ENCODE peak calls at places on chromosomes 6 and 20, in five cellular contexts. R is A673; Q is CD8-positive, alpha-beta memory T cell; G is colonic mucosa; X is A549. C is an unnamed sample.
A peak's percentile ranks its signal among the peaks of the same experiment; 100 is the strongest.

GRCh38 chr20:12682613-12683012 is 326.2 kb upstream of the SPTLC3 start:
- DNase-seq in R (no peak), Q (no peak), G (no peak), X (no peak), C (no peak)

GRCh38 chr6:6700871-6701270 is 112.4 kb downstream of the LY86 start:
- DNase-seq in R (no peak), Q (no peak), G (no peak), X (no peak), C (no peak)

GRCh38 chr6:32539839-32540238 is 9.8 kb upstream of the HLA-DRB5 start:
- DNase-seq in R (no peak), Q (no peak), G (no peak), X (no peak), C (no peak)

GRCh38 chr6:134303903-134304302 is 14.0 kb downstream of the SGK1 start:
- DNase-seq in R (no peak), Q (no peak), G (no peak), X (peak; percentile 23), C (no peak)

GRCh38 chr6:55985309-55985708 is 109.9 kb upstream of the BMP5 start:
- DNase-seq in R (no peak), Q (no peak), G (no peak), X (no peak), C (no peak)

GRCh38 chr6:69090132-69090531 is 455.1 kb downstream of the ADGRB3 start:
- DNase-seq in R (no peak), Q (no peak), G (no peak), X (peak; percentile 65), C (no peak)

GRCh38 chr6:43570876-43571441 is 4.9 kb downstream of the XPO5 start:
- DNase-seq in R (peak; percentile 37), Q (no peak), G (no peak), X (no peak), C (no peak)

GRCh38 chr6:1984346-1984994 is 260.9 kb downstream of the GMDS start:
- DNase-seq in R (no peak), Q (no peak), G (no peak), X (no peak), C (no peak)

GRCh38 chr6:91081452-91082067 is 494.7 kb upstream of the MAP3K7 start:
- DNase-seq in R (peak; percentile 88), Q (no peak), G (no peak), X (peak; percentile 37), C (no peak)

GRCh38 chr20:8930691-8931090 is 138.2 kb upstream of the PLCB4 start:
- DNase-seq in R (no peak), Q (no peak), G (no peak), X (no peak), C (no peak)

GRCh38 chr6:9412951-9413559 is 977.7 kb upstream of the SLC35B3 start:
- DNase-seq in R (peak; percentile 80), Q (no peak), G (peak; percentile 24), X (peak; percentile 25), C (no peak)

GRCh38 chr6:31782126-31782941 is 5.2 kb upstream of the VWA7 start:
- DNase-seq in R (no peak), Q (no peak), G (no peak), X (no peak), C (no peak)

GRCh38 chr20:3805594-3806264 is 9.6 kb downstream of the CDC25B start:
- DNase-seq in R (no peak), Q (no peak), G (no peak), X (peak; percentile 72), C (peak; percentile 47)

GRCh38 chr20:11229772-11230171 is 556.0 kb upstream of the JAG1 start:
- DNase-seq in R (peak; percentile 29), Q (no peak), G (no peak), X (peak; percentile 66), C (no peak)

GRCh38 chr6:52503853-52504777 is 72.7 kb downstream of the TRAM2 start:
- DNase-seq in R (no peak), Q (no peak), G (peak; percentile 99), X (peak; percentile 97), C (peak; percentile 99)

GRCh38 chr6:163941471-163941980 is 527.0 kb downstream of the QKI start:
- DNase-seq in R (no peak), Q (no peak), G (no peak), X (no peak), C (no peak)

GRCh38 chr6:94462231-94462630 is 1042.9 kb upstream of the EPHA7 start:
- DNase-seq in R (no peak), Q (no peak), G (no peak), X (no peak), C (no peak)

GRCh38 chr6:251920-252319 is 40.4 kb upstream of the DUSP22 start:
- DNase-seq in R (no peak), Q (no peak), G (no peak), X (no peak), C (no peak)

GRCh38 chr6:153790048-153790447 is 249.0 kb upstream of the OPRM1 start:
- DNase-seq in R (peak; percentile 77), Q (no peak), G (peak; percentile 19), X (peak; percentile 43), C (no peak)

GRCh38 chr6:16031278-16031981 is 97.5 kb upstream of the MYLIP start:
- DNase-seq in R (no peak), Q (no peak), G (no peak), X (no peak), C (no peak)

GRCh38 chr6:108510461-108511319 is 50.0 kb upstream of the FOXO3 start:
- DNase-seq in R (no peak), Q (no peak), G (no peak), X (no peak), C (no peak)

GRCh38 chr6:132746049-132746448 is 11.7 kb downstream of the VNN2 start:
- DNase-seq in R (no peak), Q (no peak), G (no peak), X (no peak), C (no peak)
- H3K4me3 ChIP-seq in R (no peak overlapping the region), Q (no peak overlapping the region), G (no peak overlapping the region), X (no peak overlapping the region), C (no peak overlapping the region)

DNA sequence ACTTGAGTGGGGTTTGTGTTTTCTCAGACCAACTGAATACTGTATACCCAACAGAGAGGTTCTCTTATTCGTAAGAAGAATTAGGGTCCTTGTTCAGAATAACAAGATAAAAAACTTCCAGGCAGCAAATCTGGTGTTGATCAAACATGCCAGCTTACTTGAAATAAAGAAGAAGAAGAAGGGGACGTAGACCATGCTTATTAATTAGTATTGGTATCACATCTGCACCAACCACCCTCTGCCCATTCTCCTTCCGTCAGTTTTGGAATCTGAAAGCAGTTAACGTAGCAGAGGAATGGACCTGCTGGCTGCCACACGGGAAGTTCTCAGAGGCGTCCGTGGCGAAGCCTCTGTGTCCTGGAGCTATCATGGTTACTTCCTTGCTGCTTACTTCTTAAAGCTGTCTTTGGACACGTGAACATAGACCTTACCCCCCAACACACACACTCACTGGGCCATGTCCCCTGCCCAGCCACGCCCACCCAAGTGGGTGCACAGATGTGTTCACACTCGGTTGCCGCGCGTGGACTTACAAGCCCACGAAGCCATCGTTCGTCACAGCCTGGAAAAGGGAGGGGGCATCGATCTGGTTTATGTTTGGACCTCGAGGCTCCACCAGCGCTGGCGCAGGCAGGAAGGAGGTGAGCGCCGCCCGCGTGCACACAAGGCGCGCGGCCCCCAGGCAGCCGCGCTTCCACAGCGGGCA is 4.1 kb upstream of the DLL1 start:
- DNase-seq in R (no peak), Q (no peak), G (no peak), X (no peak), C (no peak)
- H3K4me3 ChIP-seq in R (peak overlapping the region; percentile 44), Q (peak overlapping the region; percentile 51), G (peak overlapping the region; percentile 45), X (peak overlapping the region; percentile 53), C (peak overlapping the region; percentile 60)

GRCh38 chr6:82363368-82364086 is at the start of gene TPBG:
- DNase-seq in R (peak; percentile 86), Q (peak; percentile 29), G (peak; percentile 74), X (peak; percentile 72), C (no peak)

GRCh38 chr6:82361631-82362030 is 2.0 kb upstream of the TPBG start:
- DNase-seq in R (no peak), Q (no peak), G (no peak), X (no peak), C (no peak)

GRCh38 chr6:82364087-82365010 is 732 bp downstream of the TPBG start:
- DNase-seq in R (peak; percentile 87), Q (no peak), G (peak; percentile 63), X (peak; percentile 69), C (no peak)

GRCh38 chr6:82362868-82363267 is 749 bp upstream of the TPBG start:
- DNase-seq in R (peak; percentile 81), Q (no peak), G (no peak), X (no peak), C (no peak)

DNA sequence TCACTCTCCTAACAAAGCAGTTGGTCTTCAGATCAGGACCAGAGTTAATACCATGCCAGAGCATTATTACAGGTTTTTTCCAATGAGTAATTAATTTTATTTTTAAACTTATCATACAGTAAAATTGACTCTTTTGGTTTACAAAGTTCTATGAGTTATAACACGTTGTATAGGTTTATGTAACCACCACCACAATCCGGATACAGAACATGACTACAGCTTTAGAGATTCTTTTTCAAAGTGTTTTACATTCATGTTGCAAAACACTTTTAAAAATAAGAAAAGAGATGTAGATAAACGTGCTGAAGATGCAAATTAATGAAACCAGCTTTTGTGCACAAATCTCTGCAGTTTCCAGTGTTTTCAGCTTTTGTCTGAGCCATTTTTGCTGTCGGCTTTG is 1.5 kb upstream of the TPBG start:
- DNase-seq in R (no peak), Q (no peak), G (no peak), X (no peak), C (no peak)
- H3K4me3 ChIP-seq in R (peak overlapping the region; percentile 83), Q (no peak overlapping the region), G (no peak overlapping the region), X (no peak overlapping the region), C (no peak overlapping the region)

GRCh38 chr20:50340586-50340985 is 150.0 kb downstream of the CEBPB start:
- DNase-seq in R (no peak), Q (no peak), G (no peak), X (no peak), C (no peak)

GRCh38 chr20:50341050-50341449 is 150.4 kb downstream of the CEBPB start:
- DNase-seq in R (no peak), Q (no peak), G (no peak), X (no peak), C (no peak)

GRCh38 chr20:50337521-50338466 is 147.2 kb downstream of the CEBPB start:
- DNase-seq in R (no peak), Q (no peak), G (no peak), X (no peak), C (no peak)

GRCh38 chr20:50338479-50339195 is 148.0 kb downstream of the CEBPB start:
- DNase-seq in R (no peak), Q (peak; percentile 7), G (no peak), X (no peak), C (no peak)

GRCh38 chr20:50339196-50339901 is 148.7 kb downstream of the CEBPB start:
- DNase-seq in R (no peak), Q (no peak), G (no peak), X (no peak), C (no peak)
- H3K4me3 ChIP-seq in R (no peak overlapping the region), Q (peak overlapping the region; percentile 38), G (no peak overlapping the region), X (no peak overlapping the region), C (no peak overlapping the region)

GRCh38 chr6:167550936-167551633 is 226.2 kb downstream of the TTLL2 start:
- DNase-seq in R (no peak), Q (no peak), G (peak; percentile 59), X (no peak), C (peak; percentile 79)
- H3K4me3 ChIP-seq in R (no peak overlapping the region), Q (no peak overlapping the region), G (no peak overlapping the region), X (no peak overlapping the region), C (no peak overlapping the region)